ENCODE peak calls at places on chromosomes 7 and 10, in six cellular contexts. O, A, G, Q, L and F are unnamed samples.

GRCh38 chr7:55438085-55438764 is 73.1 kb downstream of the LANCL2 start:
- DNase-seq in O (no peak), A (no peak), G (no peak), Q (no peak), L (no peak), F (no peak)

GRCh38 chr7:157445956-157446295 is 109.1 kb downstream of the DNAJB6 start:
- DNase-seq in O (no peak), A (peak), G (no peak), Q (no peak), L (no peak), F (no peak)

GRCh38 chr7:111308691-111309090 is 217.8 kb downstream of the LRRN3 start:
- DNase-seq in O (no peak), A (no peak), G (no peak), Q (no peak), L (no peak), F (no peak)

GRCh38 chr7:141370178-141370577 is 181.0 kb upstream of the AGK start:
- DNase-seq in O (no peak), A (no peak), G (no peak), Q (no peak), L (no peak), F (no peak)

GRCh38 chr7:77242068-77242467 is 42.4 kb upstream of the FGL2 start:
- DNase-seq in O (peak), A (no peak), G (no peak), Q (no peak), L (no peak), F (no peak)

GRCh38 chr10:119693262-119693957 is 32.4 kb upstream of the INPP5F start:
- DNase-seq in O (no peak), A (no peak), G (peak), Q (no peak), L (peak), F (no peak)

GRCh38 chr10:13997650-13998049 is 333.1 kb downstream of the FRMD4A start:
- DNase-seq in O (no peak), A (no peak), G (no peak), Q (no peak), L (no peak), F (no peak)

GRCh38 chr10:60073397-60073780 is 167.0 kb upstream of the CCDC6 start:
- DNase-seq in O (no peak), A (no peak), G (no peak), Q (no peak), L (no peak), F (no peak)

GRCh38 chr10:62341419-62341818 is 32.8 kb upstream of the ZNF365 start:
- DNase-seq in O (no peak), A (no peak), G (no peak), Q (no peak), L (no peak), F (no peak)

GRCh38 chr7:46569117-46569433 is 648.0 kb upstream of the IGFBP3 start:
- DNase-seq in O (no peak), A (no peak), G (no peak), Q (no peak), L (no peak), F (peak)

GRCh38 chr10:12041766-12042408 is 722 bp downstream of the UPF2 start:
- DNase-seq in O (peak), A (no peak), G (no peak), Q (peak), L (no peak), F (peak)

GRCh38 chr10:70461397-70462348 is 16.9 kb upstream of the PALD1 start:
- DNase-seq in O (peak), A (no peak), G (no peak), Q (peak), L (peak), F (peak)

GRCh38 chr7:68420342-68420750 is 1177.9 kb upstream of the AUTS2 start:
- DNase-seq in O (no peak), A (no peak), G (peak), Q (no peak), L (no peak), F (no peak)

GRCh38 chr7:16106300-16106699 is 315.0 kb downstream of the CRPPA start:
- DNase-seq in O (no peak), A (no peak), G (no peak), Q (no peak), L (no peak), F (peak)

GRCh38 chr10:24669285-24669861 is 54.3 kb downstream of the ARHGAP21 start:
- DNase-seq in O (no peak), A (no peak), G (no peak), Q (no peak), L (no peak), F (no peak)

GRCh38 chr7:93720106-93720505 is 145.6 kb upstream of the CALCR start:
- DNase-seq in O (no peak), A (no peak), G (no peak), Q (no peak), L (no peak), F (no peak)

GRCh38 chr7:51310131-51310583 is 6.5 kb downstream of the COBL start:
- DNase-seq in O (no peak), A (no peak), G (no peak), Q (no peak), L (no peak), F (no peak)

GRCh38 chr7:39631736-39632304 is 8.4 kb downstream of the RALA start:
- DNase-seq in O (no peak), A (no peak), G (no peak), Q (no peak), L (no peak), F (no peak)

GRCh38 chr10:87761892-87762291 is 56.1 kb downstream of the ATAD1 start:
- DNase-seq in O (no peak), A (no peak), G (no peak), Q (peak), L (no peak), F (peak)

GRCh38 chr10:27464993-27465392 is 39.1 kb upstream of the RAB18 start:
- DNase-seq in O (no peak), A (no peak), G (no peak), Q (no peak), L (no peak), F (no peak)

GRCh38 chr10:119206603-119207366 is 586 bp upstream of the GRK5 start:
- DNase-seq in O (peak), A (peak), G (peak), Q (peak), L (peak), F (peak)

GRCh38 chr7:927031-927671 is 27.3 kb downstream of the ADAP1 start:
- DNase-seq in O (no peak), A (no peak), G (peak), Q (no peak), L (no peak), F (peak)

GRCh38 chr7:54253036-54253373 is 289.2 kb upstream of the VSTM2A start:
- DNase-seq in O (no peak), A (no peak), G (no peak), Q (no peak), L (no peak), F (no peak)

GRCh38 chr10:5975641-5976473 is 1.5 kb downstream of the IL15RA start:
- DNase-seq in O (no peak), A (no peak), G (peak), Q (peak), L (peak), F (no peak)

GRCh38 chr10:85170026-85170425 is 841.6 kb downstream of the CCSER2 start:
- DNase-seq in O (peak), A (no peak), G (no peak), Q (no peak), L (no peak), F (no peak)

GRCh38 chr7:150514748-150515222 is at the start of gene GIMAP7:
- DNase-seq in O (no peak), A (peak), G (no peak), Q (no peak), L (peak), F (no peak)

GRCh38 chr7:20895563-20895962 is 108.9 kb upstream of the SP8 start:
- DNase-seq in O (no peak), A (no peak), G (no peak), Q (no peak), L (no peak), F (no peak)

GRCh38 chr7:148204639-148205292 is 385.8 kb upstream of the C7orf33 start:
- DNase-seq in O (no peak), A (no peak), G (no peak), Q (no peak), L (no peak), F (no peak)

GRCh38 chr7:81268551-81268950 is 349.7 kb upstream of the SEMA3C start:
- DNase-seq in O (no peak), A (no peak), G (no peak), Q (no peak), L (no peak), F (no peak)

GRCh38 chr10:42802889-42803288 is 20.3 kb downstream of the BMS1 start:
- DNase-seq in O (no peak), A (no peak), G (no peak), Q (no peak), L (no peak), F (no peak)

GRCh38 chr10:672992-673391 is 16.5 kb downstream of the DIP2C start:
- DNase-seq in O (no peak), A (no peak), G (no peak), Q (no peak), L (no peak), F (no peak)

GRCh38 chr7:148921806-148922205 is 37.7 kb upstream of the EZH2 start:
- DNase-seq in O (no peak), A (no peak), G (no peak), Q (no peak), L (no peak), F (no peak)

GRCh38 chr7:26100940-26101339 is 51.1 kb upstream of the NFE2L3 start:
- DNase-seq in O (no peak), A (no peak), G (no peak), Q (no peak), L (no peak), F (no peak)

GRCh38 chr7:20798081-20798693 is 11.5 kb upstream of the SP8 start:
- DNase-seq in O (peak), A (no peak), G (no peak), Q (peak), L (no peak), F (peak)

GRCh38 chr10:83373659-83374058 is 765.6 kb upstream of the GHITM start:
- DNase-seq in O (peak), A (no peak), G (no peak), Q (peak), L (no peak), F (no peak)

GRCh38 chr7:140308060-140308459 is 90.3 kb downstream of the SLC37A3 start:
- DNase-seq in O (no peak), A (no peak), G (no peak), Q (no peak), L (no peak), F (no peak)

GRCh38 chr7:140300263-140301131 is 97.8 kb downstream of the SLC37A3 start:
- DNase-seq in O (no peak), A (no peak), G (peak), Q (no peak), L (no peak), F (no peak)

GRCh38 chr7:140304071-140304799 is 94.1 kb downstream of the SLC37A3 start:
- DNase-seq in O (no peak), A (no peak), G (no peak), Q (peak), L (peak), F (no peak)
- TF ChIP-seq CTCF in O (peak), A (peak), G (no peak), Q (peak), L (peak), F (no peak)

DNA sequence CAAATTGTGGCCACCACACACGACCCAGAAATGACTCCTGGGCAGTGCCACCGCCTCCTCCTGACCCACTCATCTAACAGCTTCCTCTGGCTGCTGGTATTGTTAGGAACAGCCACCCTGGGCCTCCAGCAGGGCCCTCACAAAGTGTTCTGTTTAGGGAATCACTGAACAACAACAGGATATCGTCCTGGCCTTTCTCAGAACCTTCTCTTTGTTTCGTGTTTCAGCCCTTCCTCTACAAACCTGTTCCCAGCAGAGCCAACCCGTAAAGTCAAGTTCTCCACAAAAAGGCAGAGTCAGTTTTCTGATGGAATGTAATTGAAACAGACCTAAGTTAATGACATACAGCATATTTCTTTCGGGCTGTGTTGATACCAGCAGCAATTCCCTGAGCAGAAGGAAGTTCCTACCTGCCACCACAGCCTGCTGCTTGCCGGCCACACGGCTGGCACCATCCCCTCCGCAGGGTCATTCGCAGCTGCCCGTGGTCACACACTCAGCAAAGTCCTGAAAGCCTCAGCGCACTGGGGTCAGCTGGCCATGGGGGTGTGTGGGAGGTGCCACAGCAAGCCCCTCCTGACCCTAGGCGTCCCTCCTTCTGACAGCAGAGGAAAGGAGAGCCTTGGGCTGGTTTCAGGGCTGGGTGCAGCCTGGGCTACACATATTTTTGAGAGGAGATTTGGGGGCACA is 91.7 kb upstream of the PITRM1 start:
- DNase-seq in O (no peak), A (no peak), G (no peak), Q (no peak), L (no peak), F (no peak)
- TF ChIP-seq CTCF in O (no peak), A (no peak), G (no peak), Q (no peak), L (no peak), F (no peak)

GRCh38 chr10:76302936-76303656 is 871.7 kb downstream of the LRMDA start:
- DNase-seq in O (peak), A (no peak), G (no peak), Q (peak), L (no peak), F (no peak)

GRCh38 chr10:76303682-76304316 is 872.4 kb downstream of the LRMDA start:
- DNase-seq in O (peak), A (peak), G (peak), Q (peak), L (no peak), F (peak)

GRCh38 chr10:76299501-76299900 is 868.1 kb downstream of the LRMDA start:
- DNase-seq in O (no peak), A (no peak), G (no peak), Q (no peak), L (no peak), F (no peak)

GRCh38 chr10:76302491-76302890 is 871.1 kb downstream of the LRMDA start:
- DNase-seq in O (no peak), A (no peak), G (no peak), Q (peak), L (no peak), F (no peak)

DNA sequence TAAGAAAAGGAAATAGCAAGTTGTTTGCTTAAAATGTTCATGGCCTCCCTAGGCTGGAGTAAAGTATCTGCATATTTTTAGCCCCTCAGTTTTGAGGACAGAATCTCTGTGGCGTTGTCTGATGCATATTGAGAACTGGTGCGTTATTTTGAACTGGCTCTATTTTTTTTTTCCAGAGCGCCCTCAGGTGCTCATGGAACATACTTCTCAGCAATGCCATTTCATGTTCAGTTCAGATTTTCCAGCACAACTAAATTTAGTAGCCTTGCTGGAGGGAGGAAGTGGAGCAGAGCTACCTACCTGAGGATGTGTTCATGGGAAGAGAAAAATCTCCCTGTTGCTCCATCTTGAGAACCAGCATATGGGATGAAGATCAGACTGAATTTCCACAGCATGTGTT is 870.5 kb downstream of the LRMDA start:
- DNase-seq in O (peak), A (no peak), G (no peak), Q (no peak), L (no peak), F (no peak)
- TF ChIP-seq CTCF in O (no peak), A (no peak), G (no peak), Q (peak), L (no peak), F (no peak)

DNA sequence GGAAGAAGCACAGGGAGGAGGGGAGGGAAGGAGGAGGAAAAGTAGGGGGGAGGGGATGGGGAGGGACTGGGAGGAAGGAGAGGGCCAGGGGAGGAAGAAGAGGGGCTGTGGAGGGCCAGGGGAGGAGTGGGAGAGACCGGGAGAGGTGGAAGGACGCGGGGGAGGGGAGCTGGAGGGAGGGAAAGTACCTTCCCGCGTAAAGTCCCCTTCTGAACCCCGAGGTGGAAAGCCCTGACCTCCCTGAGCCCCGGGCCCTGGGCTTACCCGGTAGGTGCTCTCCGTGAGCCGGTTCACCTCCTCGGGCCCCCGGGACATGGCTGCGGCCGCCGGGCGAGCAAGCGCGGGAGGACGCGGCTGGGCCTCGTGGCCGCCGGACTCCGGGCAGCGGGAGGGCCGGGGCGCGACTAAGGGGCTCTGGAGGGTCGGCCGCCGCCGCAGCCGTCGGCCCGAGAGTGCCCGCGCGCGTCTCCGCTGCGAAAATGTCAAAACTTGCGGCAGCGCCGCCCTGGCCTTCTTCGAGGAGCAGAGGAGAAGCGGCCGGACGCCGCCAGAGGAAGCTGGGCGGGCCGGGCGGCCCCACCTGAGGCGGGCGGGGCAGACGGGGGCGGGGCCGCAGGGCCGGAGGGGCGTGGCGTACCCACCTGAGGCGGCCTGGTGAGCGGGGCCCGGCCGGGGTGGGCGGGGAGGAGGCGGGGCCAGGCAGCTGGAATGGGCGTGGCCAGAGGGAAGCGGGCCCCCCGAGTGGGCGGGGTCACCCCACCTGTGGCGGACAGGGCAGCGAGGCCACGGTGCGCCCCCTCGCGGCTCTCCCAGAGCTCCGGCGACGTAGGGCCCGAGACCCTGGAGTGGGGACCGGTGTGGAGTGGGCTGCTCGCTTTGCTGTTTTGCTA is at the start of gene BAIAP2L1:
- DNase-seq in O (peak), A (peak), G (peak), Q (peak), L (peak), F (peak)
- TF ChIP-seq CTCF in O (peak), A (peak), G (no peak), Q (peak), L (peak), F (peak)

GRCh38 chr7:134878731-134879295 is 99.4 kb downstream of the CALD1 start:
- DNase-seq in O (no peak), A (no peak), G (no peak), Q (no peak), L (no peak), F (no peak)
- TF ChIP-seq CTCF in O (no peak), A (no peak), G (no peak), Q (no peak), L (no peak), F (no peak)

GRCh38 chr10:91091780-91092179 is 128.7 kb upstream of the PCGF5 start:
- DNase-seq in O (no peak), A (no peak), G (no peak), Q (no peak), L (no peak), F (no peak)

GRCh38 chr10:91090761-91091529 is 129.5 kb upstream of the PCGF5 start:
- DNase-seq in O (no peak), A (no peak), G (no peak), Q (no peak), L (no peak), F (no peak)

DNA sequence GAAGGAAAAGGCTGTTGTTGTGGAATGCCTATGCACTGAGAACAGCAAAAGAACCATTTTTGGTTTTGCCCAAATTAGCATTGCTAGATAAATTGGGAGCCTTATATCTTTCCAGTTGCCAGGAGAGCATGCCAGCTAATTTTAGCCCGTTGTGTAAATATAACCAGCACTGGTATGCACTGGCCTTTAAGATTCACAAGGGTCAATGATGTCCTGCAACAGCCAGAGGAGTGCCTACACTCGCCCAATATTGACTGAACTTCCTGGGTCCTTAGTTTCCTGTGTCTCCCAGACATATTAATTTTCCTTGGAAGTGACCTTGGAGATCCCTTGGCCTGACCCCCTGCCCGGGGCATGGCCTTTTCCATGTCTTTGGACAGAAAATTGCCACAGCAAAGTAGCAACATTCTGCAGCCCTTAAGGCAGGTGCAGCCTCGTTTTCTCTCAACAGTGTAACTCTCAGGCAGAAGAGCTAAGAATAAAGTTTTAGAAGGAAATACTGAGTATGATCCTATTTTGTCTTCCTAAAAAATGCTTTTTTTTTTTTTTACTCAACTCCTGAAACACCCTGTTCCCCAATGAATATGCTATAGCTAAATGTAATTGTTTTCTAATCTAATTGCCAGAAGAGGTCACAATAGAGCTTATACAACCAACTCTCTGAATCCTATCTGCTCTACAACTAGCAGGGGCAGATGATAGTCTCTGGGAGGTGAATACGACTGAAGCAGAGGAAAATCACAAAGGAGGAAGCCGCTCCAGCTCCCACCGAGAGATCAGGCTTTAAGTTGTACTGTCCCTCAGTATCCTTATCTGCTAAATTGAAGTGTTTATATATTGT is 131.9 kb upstream of the PCGF5 start:
- DNase-seq in O (peak), A (peak), G (no peak), Q (peak), L (no peak), F (no peak)
- TF ChIP-seq CTCF in O (peak), A (no peak), G (no peak), Q (peak), L (no peak), F (no peak)